ENCODE peak calls at places on chromosome 22, in eight cellular contexts. One of them, this sample, is unnamed.

GRCh38 chr22:35140879-35141745 is 75.2 kb downstream of the ISX start:
- DNase-seq in neural progenitor cell: peak; percentile 67
- DNase-seq in H9: peak; percentile 73
- DNase-seq in HFF-Myc: no peak
- DNase-seq in MCF 10A: peak; percentile 17
- DNase-seq in AG04449: no peak
- DNase-seq in PC-9: peak; percentile 46
- DNase-seq in fibroblast of mammary gland: no peak
- DNase-seq in this sample: no peak

GRCh38 chr22:39494471-39495120 is 7.5 kb upstream of the MIEF1 start:
- DNase-seq in H9: no peak
- DNase-seq in fibroblast of mammary gland: peak; percentile 64
- DNase-seq in neural progenitor cell: no peak
- DNase-seq in AG04449: no peak
- DNase-seq in PC-9: no peak
- DNase-seq in HFF-Myc: no peak
- DNase-seq in MCF 10A: no peak
- DNase-seq in this sample: no peak

GRCh38 chr22:50224071-50224470 is 20.8 kb downstream of the TUBGCP6 start:
- DNase-seq in AG04449: no peak
- DNase-seq in H9: no peak
- DNase-seq in fibroblast of mammary gland: no peak
- DNase-seq in neural progenitor cell: no peak
- DNase-seq in HFF-Myc: no peak
- DNase-seq in PC-9: no peak
- DNase-seq in MCF 10A: no peak
- DNase-seq in this sample: no peak

GRCh38 chr22:24424001-24424900 is 3.1 kb upstream of the ADORA2A start:
- DNase-seq in PC-9: no peak
- DNase-seq in H9: no peak
- DNase-seq in AG04449: no peak
- DNase-seq in HFF-Myc: no peak
- DNase-seq in MCF 10A: no peak
- DNase-seq in fibroblast of mammary gland: no peak
- DNase-seq in neural progenitor cell: peak; percentile 67
- DNase-seq in this sample: no peak

GRCh38 chr22:41762980-41763779 is 37.3 kb upstream of the CCDC134 start:
- DNase-seq in AG04449: no peak
- DNase-seq in HFF-Myc: no peak
- DNase-seq in MCF 10A: peak; percentile 36
- DNase-seq in fibroblast of mammary gland: no peak
- DNase-seq in neural progenitor cell: peak; percentile 91
- DNase-seq in H9: peak; percentile 91
- DNase-seq in PC-9: no peak
- DNase-seq in this sample: no peak

GRCh38 chr22:46734830-46735453 is 3.1 kb downstream of the CERK start:
- DNase-seq in MCF 10A: no peak
- DNase-seq in AG04449: no peak
- DNase-seq in PC-9: no peak
- DNase-seq in fibroblast of mammary gland: no peak
- DNase-seq in neural progenitor cell: no peak
- DNase-seq in H9: no peak
- DNase-seq in HFF-Myc: no peak
- DNase-seq in this sample: no peak

GRCh38 chr22:20167643-20168322 is 16.9 kb upstream of the CCDC188 start:
- DNase-seq in fibroblast of mammary gland: no peak
- DNase-seq in MCF 10A: no peak
- DNase-seq in AG04449: no peak
- DNase-seq in neural progenitor cell: no peak
- DNase-seq in HFF-Myc: no peak
- DNase-seq in H9: no peak
- DNase-seq in PC-9: no peak
- DNase-seq in this sample: no peak

GRCh38 chr22:39808087-39808486 is 85.5 kb downstream of the ENTHD1 start:
- DNase-seq in HFF-Myc: no peak
- DNase-seq in fibroblast of mammary gland: peak; percentile 21
- DNase-seq in MCF 10A: peak; percentile 61
- DNase-seq in PC-9: no peak
- DNase-seq in neural progenitor cell: peak; percentile 58
- DNase-seq in AG04449: no peak
- DNase-seq in H9: peak; percentile 64
- DNase-seq in this sample: peak; percentile 8

GRCh38 chr22:32354360-32355351 is 3.0 kb upstream of the RFPL3 start:
- DNase-seq in H9: no peak
- DNase-seq in fibroblast of mammary gland: peak; percentile 71
- DNase-seq in HFF-Myc: peak; percentile 22
- DNase-seq in neural progenitor cell: no peak
- DNase-seq in PC-9: peak; percentile 42
- DNase-seq in AG04449: no peak
- DNase-seq in MCF 10A: no peak
- DNase-seq in this sample: peak; percentile 58

DNA sequence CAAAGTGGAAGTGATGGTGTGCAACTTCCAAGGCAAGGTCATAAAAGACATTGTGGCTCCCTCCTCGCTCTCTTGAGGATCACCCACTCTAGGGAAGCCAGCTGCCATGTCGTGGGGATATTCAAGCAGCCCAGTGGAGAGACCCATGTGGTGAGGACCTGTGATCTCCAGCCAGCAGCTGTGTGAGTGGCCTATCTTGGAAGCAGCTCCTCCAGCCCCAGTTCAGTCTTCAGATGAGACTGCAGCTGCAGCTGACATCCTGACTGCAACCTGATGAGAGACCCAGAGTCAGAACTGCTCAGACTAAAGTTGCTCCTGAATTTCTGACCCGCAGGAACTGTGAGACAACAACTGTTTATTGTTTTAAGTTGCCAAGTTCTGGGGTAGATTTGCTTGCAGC is 86.4 kb upstream of the GRK3 start:
- DNase-seq in fibroblast of mammary gland: no peak
- DNase-seq in AG04449: no peak
- DNase-seq in MCF 10A: no peak
- DNase-seq in PC-9: no peak
- DNase-seq in H9: no peak
- DNase-seq in HFF-Myc: no peak
- DNase-seq in neural progenitor cell: no peak
- DNase-seq in this sample: no peak
- TF ChIP-seq CTCF in fibroblast of mammary gland: no peak
- TF ChIP-seq CTCF in AG04449: no peak
- TF ChIP-seq CTCF in MCF 10A: no peak
- TF ChIP-seq CTCF in PC-9: no peak
- TF ChIP-seq CTCF in H9: no peak
- TF ChIP-seq CTCF in HFF-Myc: no peak
- TF ChIP-seq CTCF in neural progenitor cell: no peak
- TF ChIP-seq CTCF in this sample: no peak

DNA sequence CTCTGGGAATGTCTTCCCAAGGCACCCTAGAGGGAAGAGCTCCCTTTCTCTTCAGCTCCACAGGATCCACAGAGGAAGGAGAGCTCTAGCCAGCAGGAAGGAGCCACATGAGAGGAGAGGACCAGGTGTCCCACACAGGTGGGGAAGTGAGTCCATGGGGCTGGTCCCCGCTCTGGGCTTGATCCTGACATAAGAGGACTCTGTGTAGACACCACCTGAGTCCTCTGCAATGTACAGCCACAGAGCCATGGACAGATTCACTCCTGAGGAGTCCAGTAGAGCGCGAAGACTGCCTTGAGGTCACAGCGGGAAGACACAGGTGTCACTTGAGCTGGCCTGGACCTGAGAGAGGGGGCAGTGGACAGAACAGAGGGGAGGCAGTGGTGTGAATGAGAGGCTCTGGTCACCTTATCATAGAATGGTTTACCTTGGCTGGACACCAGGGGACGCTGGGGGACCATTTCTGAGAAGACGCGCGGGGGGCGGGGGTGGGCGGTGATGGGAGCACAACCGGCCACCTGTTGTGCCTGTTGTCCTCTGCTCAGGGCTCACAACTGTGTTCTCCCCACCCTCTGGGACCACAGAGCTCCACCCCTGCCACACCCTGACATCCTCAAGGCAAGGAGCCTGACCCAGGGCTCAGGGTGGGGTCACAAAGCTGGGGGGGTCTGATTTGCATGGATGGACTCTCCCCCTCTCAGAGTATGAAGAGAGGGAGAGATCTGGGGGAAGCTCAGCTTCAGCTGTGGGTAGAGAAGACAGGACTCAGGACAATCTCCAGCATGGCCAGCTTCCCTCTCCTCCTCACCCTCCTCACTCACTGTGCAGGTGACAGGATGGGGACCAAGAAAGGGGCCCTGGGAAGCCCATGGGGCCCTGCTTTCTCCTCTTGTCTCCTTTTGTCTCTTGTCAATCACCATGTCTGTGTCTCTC is 128.2 kb downstream of the ZNF280B start:
- DNase-seq in AG04449: no peak
- DNase-seq in PC-9: no peak
- DNase-seq in fibroblast of mammary gland: no peak
- DNase-seq in neural progenitor cell: peak; percentile 53
- DNase-seq in MCF 10A: no peak
- DNase-seq in HFF-Myc: no peak
- DNase-seq in H9: peak; percentile 61
- DNase-seq in this sample: no peak
- TF ChIP-seq CTCF in AG04449: no peak
- TF ChIP-seq CTCF in PC-9: peak; percentile 31
- TF ChIP-seq CTCF in fibroblast of mammary gland: no peak
- TF ChIP-seq CTCF in neural progenitor cell: peak; percentile 43
- TF ChIP-seq CTCF in MCF 10A: no peak
- TF ChIP-seq CTCF in HFF-Myc: no peak
- TF ChIP-seq CTCF in H9: peak; percentile 59
- TF ChIP-seq CTCF in this sample: peak; percentile 42

GRCh38 chr22:48522271-48522670 is 1305.4 kb downstream of the BRD1 start:
- DNase-seq in PC-9: no peak
- DNase-seq in neural progenitor cell: no peak
- DNase-seq in HFF-Myc: no peak
- DNase-seq in H9: no peak
- DNase-seq in AG04449: no peak
- DNase-seq in fibroblast of mammary gland: no peak
- DNase-seq in MCF 10A: no peak
- DNase-seq in this sample: no peak

GRCh38 chr22:48520207-48520606 is 1307.5 kb downstream of the BRD1 start:
- DNase-seq in MCF 10A: no peak
- DNase-seq in fibroblast of mammary gland: no peak
- DNase-seq in AG04449: no peak
- DNase-seq in HFF-Myc: no peak
- DNase-seq in H9: no peak
- DNase-seq in PC-9: no peak
- DNase-seq in neural progenitor cell: no peak
- DNase-seq in this sample: no peak

GRCh38 chr22:48523761-48524160 is 1303.9 kb downstream of the BRD1 start:
- DNase-seq in HFF-Myc: no peak
- DNase-seq in H9: no peak
- DNase-seq in AG04449: no peak
- DNase-seq in MCF 10A: no peak
- DNase-seq in neural progenitor cell: no peak
- DNase-seq in fibroblast of mammary gland: no peak
- DNase-seq in PC-9: no peak
- DNase-seq in this sample: no peak

GRCh38 chr22:48523091-48523490 is 1304.6 kb downstream of the BRD1 start:
- DNase-seq in HFF-Myc: no peak
- DNase-seq in PC-9: no peak
- DNase-seq in neural progenitor cell: no peak
- DNase-seq in MCF 10A: no peak
- DNase-seq in fibroblast of mammary gland: no peak
- DNase-seq in AG04449: no peak
- DNase-seq in H9: no peak
- DNase-seq in this sample: no peak

GRCh38 chr22:48520888-48521600 is 1306.6 kb downstream of the BRD1 start:
- DNase-seq in HFF-Myc: no peak
- DNase-seq in MCF 10A: no peak
- DNase-seq in H9: no peak
- DNase-seq in AG04449: no peak
- DNase-seq in PC-9: no peak
- DNase-seq in fibroblast of mammary gland: no peak
- DNase-seq in neural progenitor cell: no peak
- DNase-seq in this sample: no peak
- TF ChIP-seq CTCF in HFF-Myc: no peak
- TF ChIP-seq CTCF in MCF 10A: no peak
- TF ChIP-seq CTCF in H9: no peak
- TF ChIP-seq CTCF in AG04449: peak; percentile 21
- TF ChIP-seq CTCF in PC-9: no peak
- TF ChIP-seq CTCF in fibroblast of mammary gland: no peak
- TF ChIP-seq CTCF in neural progenitor cell: no peak
- TF ChIP-seq CTCF in this sample: no peak

GRCh38 chr22:37985050-37985585 is 763 bp upstream of the SOX10 start:
- DNase-seq in MCF 10A: no peak
- DNase-seq in HFF-Myc: no peak
- DNase-seq in H9: no peak
- DNase-seq in fibroblast of mammary gland: no peak
- DNase-seq in AG04449: no peak
- DNase-seq in neural progenitor cell: no peak
- DNase-seq in PC-9: no peak
- DNase-seq in this sample: no peak

GRCh38 chr22:37983860-37984791 is at the start of gene SOX10:
- DNase-seq in HFF-Myc: no peak
- DNase-seq in PC-9: no peak
- DNase-seq in fibroblast of mammary gland: no peak
- DNase-seq in H9: peak; percentile 73
- DNase-seq in MCF 10A: no peak
- DNase-seq in neural progenitor cell: peak; percentile 73
- DNase-seq in AG04449: no peak
- DNase-seq in this sample: no peak

GRCh38 chr22:37982151-37982838 is 2.1 kb downstream of the SOX10 start:
- DNase-seq in H9: no peak
- DNase-seq in HFF-Myc: no peak
- DNase-seq in fibroblast of mammary gland: no peak
- DNase-seq in MCF 10A: no peak
- DNase-seq in neural progenitor cell: no peak
- DNase-seq in PC-9: no peak
- DNase-seq in AG04449: no peak
- DNase-seq in this sample: no peak

GRCh38 chr22:37981282-37982011 is 2.9 kb downstream of the SOX10 start:
- DNase-seq in fibroblast of mammary gland: no peak
- DNase-seq in H9: no peak
- DNase-seq in neural progenitor cell: no peak
- DNase-seq in PC-9: no peak
- DNase-seq in HFF-Myc: no peak
- DNase-seq in MCF 10A: no peak
- DNase-seq in AG04449: no peak
- DNase-seq in this sample: no peak

DNA sequence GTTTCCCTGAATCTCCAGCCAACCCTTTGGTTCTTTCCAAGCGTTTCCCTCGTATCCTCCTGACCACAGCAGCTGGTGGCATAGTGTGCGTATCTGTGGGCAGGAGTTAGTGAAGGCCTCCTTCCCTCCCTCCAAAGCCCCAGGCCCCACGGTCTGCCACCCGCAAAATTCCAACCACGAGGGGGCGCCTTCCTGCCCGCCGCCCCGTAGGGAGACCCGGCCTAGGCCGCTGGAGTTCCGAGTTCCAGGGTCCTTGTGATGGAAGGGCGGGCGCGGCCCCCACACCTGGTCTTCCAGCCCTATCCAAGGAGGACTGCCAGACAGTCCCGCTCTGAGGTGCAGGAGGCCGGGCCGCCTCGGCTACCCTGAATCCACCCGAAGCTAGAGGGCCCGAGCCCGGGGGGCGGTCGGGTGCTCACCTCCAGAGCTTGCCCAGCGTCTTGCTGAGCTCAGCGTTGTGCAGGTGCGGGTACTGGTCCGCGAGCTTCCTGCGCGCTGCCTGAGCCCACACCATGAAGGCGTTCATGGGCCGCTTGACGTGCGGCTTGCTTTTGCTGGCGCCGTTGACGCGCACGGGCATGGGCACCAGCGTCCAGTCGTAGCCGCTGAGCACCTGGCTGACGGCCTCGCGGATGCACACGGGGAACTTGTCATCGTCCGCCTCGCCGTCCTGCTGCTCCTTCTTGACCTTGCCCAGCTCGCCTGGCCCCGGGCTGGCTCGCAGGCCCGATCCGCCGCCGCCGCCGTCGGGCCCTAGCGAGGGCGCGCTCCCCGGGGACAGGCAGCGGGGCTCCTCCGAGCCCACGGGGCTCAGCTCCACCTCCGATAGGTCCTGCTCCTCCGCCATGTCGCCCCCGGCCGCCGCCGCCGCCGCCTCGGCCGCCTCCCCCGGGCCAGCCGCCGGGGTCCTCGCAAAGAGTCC is 1.2 kb downstream of the SOX10 start:
- DNase-seq in HFF-Myc: no peak
- DNase-seq in H9: peak; percentile 81
- DNase-seq in MCF 10A: no peak
- DNase-seq in AG04449: no peak
- DNase-seq in PC-9: no peak
- DNase-seq in fibroblast of mammary gland: no peak
- DNase-seq in neural progenitor cell: peak; percentile 71
- DNase-seq in this sample: no peak
- TF ChIP-seq CTCF in HFF-Myc: peak; percentile 55
- TF ChIP-seq CTCF in H9: peak; percentile 96
- TF ChIP-seq CTCF in MCF 10A: peak; percentile 22
- TF ChIP-seq CTCF in AG04449: peak; percentile 3
- TF ChIP-seq CTCF in PC-9: no peak
- TF ChIP-seq CTCF in fibroblast of mammary gland: no peak
- TF ChIP-seq CTCF in neural progenitor cell: peak; percentile 82
- TF ChIP-seq CTCF in this sample: peak; percentile 68

This sample was measured in HFFc6.